ENCODE peak calls at places on chromosomes 12 and 14, in five cellular contexts. R is tibial artery, S is cardiac muscle cell, K is uterus, E is BJ. N is an unnamed sample. For H3K27me3, the result is how much of the 10 kb centered on the place peaks cover.

GRCh38 chr12:96698521-96698920 is 208.5 kb upstream of the NEDD1 start:
- DNase-seq in R (no peak), S (no peak), K (no peak), E (no peak), N (no peak)

GRCh38 chr14:58844544-58844943 is 206.8 kb downstream of the DACT1 start:
- DNase-seq in R (no peak), S (no peak), K (no peak), E (no peak), N (no peak)

GRCh38 chr12:117356048-117356447 is 5.4 kb downstream of the NOS1 start:
- DNase-seq in R (no peak), S (no peak), K (no peak), E (no peak), N (no peak)

GRCh38 chr12:101414533-101415119 is 7.1 kb upstream of the ARL1 start:
- DNase-seq in R (no peak), S (peak), K (no peak), E (no peak), N (no peak)

GRCh38 chr12:80892597-80893445 is 44.9 kb downstream of the LIN7A start:
- DNase-seq in R (no peak), S (no peak), K (no peak), E (peak), N (no peak)

GRCh38 chr12:30914986-30915591 is 11.5 kb upstream of the TSPAN11 start:
- DNase-seq in R (no peak), S (no peak), K (no peak), E (no peak), N (no peak)

GRCh38 chr14:100223332-100224171 is 15.4 kb upstream of the YY1 start:
- DNase-seq in R (no peak), S (no peak), K (no peak), E (no peak), N (no peak)

GRCh38 chr14:104436047-104436531 is 143.5 kb upstream of the C14orf180 start:
- DNase-seq in R (peak), S (peak), K (no peak), E (no peak), N (peak)

GRCh38 chr12:105654606-105655005 is 324.1 kb downstream of the C12orf75 start:
- DNase-seq in R (no peak), S (no peak), K (no peak), E (no peak), N (no peak)

GRCh38 chr14:68569546-68569908 is 223.3 kb downstream of the ZFP36L1 start:
- DNase-seq in R (no peak), S (no peak), K (no peak), E (no peak), N (no peak)

GRCh38 chr12:82407481-82407880 is 49.2 kb downstream of the METTL25 start:
- DNase-seq in R (no peak), S (peak), K (no peak), E (no peak), N (no peak)

GRCh38 chr12:6363330-6364036 is 11.9 kb downstream of the SCNN1A start:
- DNase-seq in R (peak), S (peak), K (peak), E (no peak), N (peak)
- H3K4me3 ChIP-seq in R (peak), S (peak), K (peak), E (peak), N (peak)

GRCh38 chr12:100229036-100229635 is 28.5 kb downstream of the ACTR6 start:
- DNase-seq in R (no peak), S (peak), K (no peak), E (no peak), N (no peak)
- TF ChIP-seq CTCF in R (no peak), S (no peak), K (no peak), E (peak), N (no peak)

GRCh38 chr12:108035372-108035771 is 93.7 kb upstream of the WSCD2 start:
- DNase-seq in R (no peak), S (no peak), K (no peak), E (no peak), N (no peak)

GRCh38 chr12:108033091-108033490 is 96.0 kb upstream of the WSCD2 start:
- DNase-seq in R (no peak), S (no peak), K (no peak), E (no peak), N (no peak)

GRCh38 chr12:108039794-108040193 is 89.3 kb upstream of the WSCD2 start:
- DNase-seq in R (no peak), S (no peak), K (no peak), E (no peak), N (no peak)

GRCh38 chr12:108040968-108041367 is 88.1 kb upstream of the WSCD2 start:
- DNase-seq in R (no peak), S (peak), K (no peak), E (no peak), N (no peak)

GRCh38 chr12:108037960-108038359 is 91.1 kb upstream of the WSCD2 start:
- DNase-seq in R (no peak), S (no peak), K (no peak), E (no peak), N (no peak)
- H3K27me3 ChIP-seq in R (under half), S (under half), K (under half), E (under half), N (under half)

GRCh38 chr12:111462134-111462821 is 56.6 kb downstream of the SH2B3 start:
- DNase-seq in R (no peak), S (peak), K (no peak), E (peak), N (no peak)
- H3K4me3 ChIP-seq in R (no peak), S (no peak), K (no peak), E (no peak), N (no peak)

GRCh38 chr12:85642810-85643209 is 193.4 kb downstream of the RASSF9 start:
- DNase-seq in R (no peak), S (peak), K (no peak), E (no peak), N (no peak)
- TF ChIP-seq CTCF in R (no peak), S (peak), K (no peak), E (peak), N (no peak)

DNA sequence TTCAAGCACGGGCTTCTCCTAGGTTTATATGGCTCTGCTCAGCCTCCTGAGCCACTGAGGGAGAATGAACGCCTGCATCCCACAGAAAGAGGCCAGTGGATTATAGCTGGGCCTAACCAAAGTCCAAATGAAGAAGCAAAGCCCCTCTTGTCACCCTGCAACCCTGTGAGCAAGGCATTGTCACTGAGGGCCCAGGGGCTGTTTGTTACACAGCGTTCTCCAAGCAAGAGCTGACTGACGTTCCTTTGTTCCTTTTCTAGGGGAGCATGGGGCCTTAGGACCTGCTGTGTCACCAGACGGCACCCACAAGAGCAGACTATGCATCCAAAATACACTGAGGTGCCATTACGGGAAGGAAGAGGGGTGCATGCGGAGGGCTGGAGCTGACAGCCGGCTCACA is 4.3 kb upstream of the FBRSL1 start:
- DNase-seq in R (no peak), S (no peak), K (no peak), E (no peak), N (no peak)
- H3K27me3 ChIP-seq in R (under half), S (half or more), K (under half), E (under half), N (under half)

DNA sequence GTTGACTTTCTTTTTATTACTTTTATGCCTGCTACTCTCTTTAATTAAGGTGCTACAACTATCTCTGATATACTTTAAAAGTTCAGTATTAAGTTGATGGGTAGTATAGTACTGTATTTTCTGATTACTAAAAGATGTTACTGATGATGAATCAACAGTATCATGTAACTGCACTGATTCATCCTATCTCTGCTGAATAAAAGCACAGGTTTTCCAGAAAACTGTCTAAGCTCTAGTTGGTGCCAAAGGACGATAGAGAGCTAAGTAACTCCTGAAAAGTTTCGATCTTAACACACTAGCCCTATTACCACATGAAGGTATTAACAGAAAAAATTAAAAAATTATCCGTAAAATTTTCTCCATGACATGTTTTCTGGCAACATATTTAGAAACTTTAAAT is 2.1 kb downstream of the SCAF11 start:
- DNase-seq in R (no peak), S (no peak), K (no peak), E (no peak), N (no peak)
- H3K4me3 ChIP-seq in R (peak), S (peak), K (no peak), E (peak), N (peak)

GRCh38 chr12:49276304-49277290 is 11.7 kb downstream of the TUBA1C start:
- DNase-seq in R (no peak), S (no peak), K (no peak), E (no peak), N (no peak)

GRCh38 chr12:49274396-49275069 is 9.7 kb downstream of the TUBA1C start:
- DNase-seq in R (no peak), S (no peak), K (no peak), E (no peak), N (no peak)

GRCh38 chr12:49273726-49274395 is 9.0 kb downstream of the TUBA1C start:
- DNase-seq in R (no peak), S (no peak), K (no peak), E (no peak), N (no peak)

GRCh38 chr12:49277466-49277865 is 12.6 kb downstream of the TUBA1C start:
- DNase-seq in R (no peak), S (no peak), K (no peak), E (no peak), N (no peak)

DNA sequence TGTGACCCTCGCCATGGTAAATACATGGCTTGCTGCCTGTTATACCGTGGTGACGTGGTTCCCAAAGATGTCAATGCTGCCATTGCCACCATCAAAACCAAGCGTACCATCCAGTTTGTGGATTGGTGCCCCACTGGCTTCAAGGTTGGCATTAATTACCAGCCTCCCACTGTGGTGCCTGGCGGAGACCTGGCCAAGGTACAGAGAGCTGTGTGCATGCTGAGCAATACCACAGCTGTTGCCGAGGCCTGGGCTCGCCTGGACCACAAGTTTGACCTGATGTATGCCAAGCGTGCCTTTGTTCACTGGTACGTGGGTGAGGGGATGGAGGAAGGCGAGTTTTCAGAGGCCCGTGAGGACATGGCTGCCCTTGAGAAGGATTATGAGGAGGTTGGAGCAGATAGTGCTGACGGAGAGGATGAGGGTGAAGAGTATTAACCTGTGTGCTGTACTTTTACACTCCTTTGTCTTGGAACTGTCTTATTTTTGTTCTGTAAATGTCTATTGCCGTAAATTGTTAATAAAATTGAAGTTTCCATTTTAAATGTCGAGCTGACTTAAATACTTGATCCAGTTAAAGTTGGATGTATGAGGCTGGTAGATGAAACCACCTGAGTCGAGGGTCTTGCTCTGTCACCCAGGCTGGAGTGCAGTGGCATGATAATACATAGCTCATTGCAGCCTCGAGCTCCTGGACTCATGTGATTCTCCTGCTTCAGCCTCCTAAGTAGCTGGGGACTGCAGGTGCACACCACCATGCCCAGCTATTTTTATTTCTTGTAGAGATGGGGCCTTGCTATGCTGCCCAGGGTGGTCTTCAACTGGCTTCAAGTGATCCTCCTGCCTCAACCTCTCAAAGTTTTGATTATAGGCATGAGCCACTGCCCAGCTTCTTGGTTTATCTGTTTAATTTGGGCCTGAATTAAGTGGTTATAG is 8.2 kb downstream of the TUBA1C start:
- DNase-seq in R (no peak), S (no peak), K (no peak), E (no peak), N (no peak)
- TF ChIP-seq CTCF in R (no peak), S (no peak), K (no peak), E (no peak), N (no peak)

GRCh38 chr12:113057565-113058485 is 1.3 kb downstream of the DTX1 start:
- DNase-seq in R (no peak), S (no peak), K (no peak), E (no peak), N (no peak)

GRCh38 chr12:113060336-113060960 is 3.9 kb downstream of the DTX1 start:
- DNase-seq in R (no peak), S (no peak), K (no peak), E (no peak), N (no peak)

GRCh38 chr12:113058553-113058952 is 2.0 kb downstream of the DTX1 start:
- DNase-seq in R (no peak), S (no peak), K (no peak), E (no peak), N (no peak)

GRCh38 chr12:113061061-113061694 is 4.6 kb downstream of the DTX1 start:
- DNase-seq in R (no peak), S (peak), K (no peak), E (no peak), N (no peak)

GRCh38 chr12:113059071-113059595 is 2.6 kb downstream of the DTX1 start:
- DNase-seq in R (no peak), S (no peak), K (no peak), E (no peak), N (no peak)
- H3K27me3 ChIP-seq in R (under half), S (half or more), K (under half), E (under half), N (under half)

N was measured in right atrium auricular region.